ENCODE peak calls at places on chromosomes 1 and 21, in seven cellular contexts. Z, G, Y, R, U, Q and A are unnamed samples.
A peak's percentile ranks its signal among the peaks of the same experiment; 100 is the strongest.

GRCh38 chr1:192954705-192955265 is 104.4 kb downstream of the UCHL5 start:
- DNase-seq in U (no peak), G (no peak), Z (no peak), Y (no peak), R (no peak), Q (no peak), A (peak; percentile 10)

GRCh38 chr1:156765664-156766063 is 1.7 kb upstream of the PRCC start:
- DNase-seq in Z (no peak), G (no peak), Q (no peak), R (no peak), Y (no peak), U (no peak), A (no peak)

GRCh38 chr1:84300991-84301758 is at the start of gene SAMD13:
- DNase-seq in Z (no peak), Y (peak; percentile 81), U (peak; percentile 16), G (peak; percentile 81), R (peak; percentile 76), Q (no peak), A (peak; percentile 70)

GRCh38 chr1:10161121-10161520 is 49.2 kb upstream of the KIF1B start:
- DNase-seq in R (no peak), Y (no peak), G (no peak), Q (no peak), Z (no peak), U (no peak), A (no peak)

GRCh38 chr1:180675586-180675985 is 43.8 kb downstream of the XPR1 start:
- DNase-seq in G (no peak), U (no peak), Z (no peak), Y (no peak), Q (no peak), R (no peak), A (no peak)

GRCh38 chr1:245166471-245166885 is 11.7 kb downstream of the KIF26B start:
- DNase-seq in U (no peak), G (no peak), Y (no peak), R (no peak), Q (no peak), Z (no peak), A (peak; percentile 28)

GRCh38 chr21:29365636-29366305 is 67.0 kb downstream of the BACH1 start:
- DNase-seq in R (no peak), Z (no peak), G (no peak), U (no peak), Q (no peak), Y (no peak), A (no peak)

GRCh38 chr1:117683571-117684285 is 77.9 kb downstream of the TENT5C start:
- DNase-seq in G (peak; percentile 90), Z (no peak), U (peak; percentile 62), Q (no peak), R (no peak), Y (no peak), A (no peak)

GRCh38 chr1:25573591-25573930 is 30.2 kb downstream of the LDLRAP1 start:
- DNase-seq in Z (no peak), U (no peak), R (no peak), Y (no peak), G (no peak), Q (no peak), A (peak; percentile 68)

GRCh38 chr1:205284420-205285144 is 37.0 kb downstream of the NUAK2 start:
- DNase-seq in Z (peak; percentile 62), G (peak; percentile 100), U (peak; percentile 100), R (peak; percentile 70), Q (peak; percentile 98), Y (peak; percentile 87), A (peak; percentile 93)